ENCODE peak calls at places on chromosomes 6 and 20, in five cellular contexts. One of them, this sample, is unnamed.

GRCh38 chr6:124119591-124119990 is 315.9 kb downstream of the NKAIN2 start:
- DNase-seq in Calu3: no peak
- DNase-seq in left colon: no peak
- DNase-seq in GM13976: no peak
- DNase-seq in stimulated activated CD8-positive, alpha-beta memory T cell treated with anti-CD3 and anti-CD28 coated beads, Interleukin-2, amount 100 ng/mL, for 48 hours: no peak
- DNase-seq in this sample: no peak

GRCh38 chr6:126788961-126789365 is 329.5 kb upstream of the RSPO3 start:
- DNase-seq in Calu3: no peak
- DNase-seq in left colon: no peak
- DNase-seq in GM13976: no peak
- DNase-seq in stimulated activated CD8-positive, alpha-beta memory T cell treated with anti-CD3 and anti-CD28 coated beads, Interleukin-2, amount 100 ng/mL, for 48 hours: no peak
- DNase-seq in this sample: no peak

GRCh38 chr6:159800141-159800865 is at the start of gene PNLDC1:
- DNase-seq in Calu3: no peak
- DNase-seq in left colon: no peak
- DNase-seq in GM13976: no peak
- DNase-seq in stimulated activated CD8-positive, alpha-beta memory T cell treated with anti-CD3 and anti-CD28 coated beads, Interleukin-2, amount 100 ng/mL, for 48 hours: no peak
- DNase-seq in this sample: no peak

GRCh38 chr6:11601776-11602605 is 64.4 kb downstream of the TMEM170B start:
- DNase-seq in Calu3: peak
- DNase-seq in left colon: no peak
- DNase-seq in GM13976: no peak
- DNase-seq in stimulated activated CD8-positive, alpha-beta memory T cell treated with anti-CD3 and anti-CD28 coated beads, Interleukin-2, amount 100 ng/mL, for 48 hours: no peak
- DNase-seq in this sample: no peak

GRCh38 chr6:81565071-81565470 is 187.4 kb downstream of the TENT5A start:
- DNase-seq in Calu3: no peak
- DNase-seq in left colon: no peak
- DNase-seq in GM13976: no peak
- DNase-seq in stimulated activated CD8-positive, alpha-beta memory T cell treated with anti-CD3 and anti-CD28 coated beads, Interleukin-2, amount 100 ng/mL, for 48 hours: no peak
- DNase-seq in this sample: no peak

GRCh38 chr20:3204124-3204794 is at the start of gene DDRGK1:
- DNase-seq in Calu3: peak
- DNase-seq in left colon: peak
- DNase-seq in GM13976: peak
- DNase-seq in stimulated activated CD8-positive, alpha-beta memory T cell treated with anti-CD3 and anti-CD28 coated beads, Interleukin-2, amount 100 ng/mL, for 48 hours: peak
- DNase-seq in this sample: peak

GRCh38 chr6:106115231-106115630 is 29.1 kb downstream of the PRDM1 start:
- DNase-seq in Calu3: no peak
- DNase-seq in left colon: no peak
- DNase-seq in GM13976: no peak
- DNase-seq in stimulated activated CD8-positive, alpha-beta memory T cell treated with anti-CD3 and anti-CD28 coated beads, Interleukin-2, amount 100 ng/mL, for 48 hours: no peak
- DNase-seq in this sample: no peak

GRCh38 chr6:83057705-83058321 is 7.8 kb downstream of the UBE3D start:
- DNase-seq in Calu3: peak
- DNase-seq in left colon: no peak
- DNase-seq in GM13976: peak
- DNase-seq in stimulated activated CD8-positive, alpha-beta memory T cell treated with anti-CD3 and anti-CD28 coated beads, Interleukin-2, amount 100 ng/mL, for 48 hours: no peak
- DNase-seq in this sample: peak

GRCh38 chr6:20483902-20484497 is 50.3 kb upstream of the CDKAL1 start:
- DNase-seq in Calu3: no peak
- DNase-seq in left colon: no peak
- DNase-seq in GM13976: no peak
- DNase-seq in stimulated activated CD8-positive, alpha-beta memory T cell treated with anti-CD3 and anti-CD28 coated beads, Interleukin-2, amount 100 ng/mL, for 48 hours: no peak
- DNase-seq in this sample: peak

GRCh38 chr20:36728986-36729385 is 16.9 kb downstream of the NDRG3 start:
- DNase-seq in Calu3: peak
- DNase-seq in left colon: no peak
- DNase-seq in GM13976: peak
- DNase-seq in stimulated activated CD8-positive, alpha-beta memory T cell treated with anti-CD3 and anti-CD28 coated beads, Interleukin-2, amount 100 ng/mL, for 48 hours: no peak
- DNase-seq in this sample: peak

GRCh38 chr20:13325033-13325432 is 104.0 kb downstream of the ISM1 start:
- DNase-seq in Calu3: peak
- DNase-seq in left colon: no peak
- DNase-seq in GM13976: no peak
- DNase-seq in stimulated activated CD8-positive, alpha-beta memory T cell treated with anti-CD3 and anti-CD28 coated beads, Interleukin-2, amount 100 ng/mL, for 48 hours: no peak
- DNase-seq in this sample: no peak

GRCh38 chr20:38435555-38435939 is 419 bp upstream of the SNHG17 start:
- DNase-seq in Calu3: no peak
- DNase-seq in left colon: no peak
- DNase-seq in GM13976: no peak
- DNase-seq in stimulated activated CD8-positive, alpha-beta memory T cell treated with anti-CD3 and anti-CD28 coated beads, Interleukin-2, amount 100 ng/mL, for 48 hours: no peak
- DNase-seq in this sample: no peak

GRCh38 chr6:163999475-164000125 is 585.1 kb downstream of the QKI start:
- DNase-seq in Calu3: no peak
- DNase-seq in left colon: no peak
- DNase-seq in GM13976: no peak
- DNase-seq in stimulated activated CD8-positive, alpha-beta memory T cell treated with anti-CD3 and anti-CD28 coated beads, Interleukin-2, amount 100 ng/mL, for 48 hours: no peak
- DNase-seq in this sample: no peak

GRCh38 chr6:152571089-152571488 is 66.1 kb downstream of the SYNE1 start:
- DNase-seq in Calu3: no peak
- DNase-seq in left colon: no peak
- DNase-seq in GM13976: no peak
- DNase-seq in stimulated activated CD8-positive, alpha-beta memory T cell treated with anti-CD3 and anti-CD28 coated beads, Interleukin-2, amount 100 ng/mL, for 48 hours: no peak
- DNase-seq in this sample: no peak

GRCh38 chr6:52390361-52390727 is 28.4 kb downstream of the PAQR8 start:
- DNase-seq in Calu3: peak
- DNase-seq in left colon: no peak
- DNase-seq in GM13976: peak
- DNase-seq in stimulated activated CD8-positive, alpha-beta memory T cell treated with anti-CD3 and anti-CD28 coated beads, Interleukin-2, amount 100 ng/mL, for 48 hours: no peak
- DNase-seq in this sample: peak

GRCh38 chr6:149484733-149485700 is at the start of gene ZC3H12D:
- DNase-seq in Calu3: peak
- DNase-seq in left colon: peak
- DNase-seq in GM13976: peak
- DNase-seq in stimulated activated CD8-positive, alpha-beta memory T cell treated with anti-CD3 and anti-CD28 coated beads, Interleukin-2, amount 100 ng/mL, for 48 hours: peak
- DNase-seq in this sample: peak

GRCh38 chr6:10510592-10511367 is 10.4 kb upstream of the GCNT2 start:
- DNase-seq in Calu3: peak
- DNase-seq in left colon: peak
- DNase-seq in GM13976: peak
- DNase-seq in stimulated activated CD8-positive, alpha-beta memory T cell treated with anti-CD3 and anti-CD28 coated beads, Interleukin-2, amount 100 ng/mL, for 48 hours: no peak
- DNase-seq in this sample: peak

GRCh38 chr6:20202699-20203302 is 9.5 kb downstream of the MBOAT1 start:
- DNase-seq in Calu3: no peak
- DNase-seq in left colon: no peak
- DNase-seq in GM13976: no peak
- DNase-seq in stimulated activated CD8-positive, alpha-beta memory T cell treated with anti-CD3 and anti-CD28 coated beads, Interleukin-2, amount 100 ng/mL, for 48 hours: no peak
- DNase-seq in this sample: no peak

GRCh38 chr20:24060851-24061590 is 72.4 kb upstream of the GGTLC1 start:
- DNase-seq in Calu3: no peak
- DNase-seq in left colon: no peak
- DNase-seq in GM13976: no peak
- DNase-seq in stimulated activated CD8-positive, alpha-beta memory T cell treated with anti-CD3 and anti-CD28 coated beads, Interleukin-2, amount 100 ng/mL, for 48 hours: no peak
- DNase-seq in this sample: no peak

GRCh38 chr20:62651285-62652021 is 9.2 kb downstream of the SLCO4A1 start:
- DNase-seq in Calu3: no peak
- DNase-seq in left colon: peak
- DNase-seq in GM13976: peak
- DNase-seq in stimulated activated CD8-positive, alpha-beta memory T cell treated with anti-CD3 and anti-CD28 coated beads, Interleukin-2, amount 100 ng/mL, for 48 hours: peak
- DNase-seq in this sample: peak

GRCh38 chr6:149891259-149891658 is 6.7 kb downstream of the RAET1E start:
- DNase-seq in Calu3: no peak
- DNase-seq in left colon: no peak
- DNase-seq in GM13976: no peak
- DNase-seq in stimulated activated CD8-positive, alpha-beta memory T cell treated with anti-CD3 and anti-CD28 coated beads, Interleukin-2, amount 100 ng/mL, for 48 hours: no peak
- DNase-seq in this sample: no peak

GRCh38 chr6:108127826-108128225 is 38.0 kb upstream of the NR2E1 start:
- DNase-seq in Calu3: no peak
- DNase-seq in left colon: no peak
- DNase-seq in GM13976: no peak
- DNase-seq in stimulated activated CD8-positive, alpha-beta memory T cell treated with anti-CD3 and anti-CD28 coated beads, Interleukin-2, amount 100 ng/mL, for 48 hours: no peak
- DNase-seq in this sample: no peak

GRCh38 chr6:129645371-129646139 is 64.4 kb downstream of the ARHGAP18 start:
- DNase-seq in Calu3: no peak
- DNase-seq in left colon: no peak
- DNase-seq in GM13976: no peak
- DNase-seq in stimulated activated CD8-positive, alpha-beta memory T cell treated with anti-CD3 and anti-CD28 coated beads, Interleukin-2, amount 100 ng/mL, for 48 hours: no peak
- DNase-seq in this sample: no peak

GRCh38 chr6:107419747-107420146 is 39.6 kb downstream of the PDSS2 start:
- DNase-seq in Calu3: no peak
- DNase-seq in left colon: no peak
- DNase-seq in GM13976: no peak
- DNase-seq in stimulated activated CD8-positive, alpha-beta memory T cell treated with anti-CD3 and anti-CD28 coated beads, Interleukin-2, amount 100 ng/mL, for 48 hours: no peak
- DNase-seq in this sample: no peak

GRCh38 chr6:139583420-139583819 is 209.0 kb upstream of the CITED2 start:
- DNase-seq in Calu3: no peak
- DNase-seq in left colon: no peak
- DNase-seq in GM13976: no peak
- DNase-seq in stimulated activated CD8-positive, alpha-beta memory T cell treated with anti-CD3 and anti-CD28 coated beads, Interleukin-2, amount 100 ng/mL, for 48 hours: no peak
- DNase-seq in this sample: no peak

GRCh38 chr6:30227763-30228487 is 14.7 kb upstream of the TRIM26 start:
- DNase-seq in Calu3: no peak
- DNase-seq in left colon: no peak
- DNase-seq in GM13976: peak
- DNase-seq in stimulated activated CD8-positive, alpha-beta memory T cell treated with anti-CD3 and anti-CD28 coated beads, Interleukin-2, amount 100 ng/mL, for 48 hours: no peak
- DNase-seq in this sample: no peak

GRCh38 chr6:6686748-6687601 is 98.5 kb downstream of the LY86 start:
- DNase-seq in Calu3: peak
- DNase-seq in left colon: peak
- DNase-seq in GM13976: no peak
- DNase-seq in stimulated activated CD8-positive, alpha-beta memory T cell treated with anti-CD3 and anti-CD28 coated beads, Interleukin-2, amount 100 ng/mL, for 48 hours: peak
- DNase-seq in this sample: peak

GRCh38 chr6:156423075-156423474 is 354.1 kb upstream of the ARID1B start:
- DNase-seq in Calu3: no peak
- DNase-seq in left colon: no peak
- DNase-seq in GM13976: no peak
- DNase-seq in stimulated activated CD8-positive, alpha-beta memory T cell treated with anti-CD3 and anti-CD28 coated beads, Interleukin-2, amount 100 ng/mL, for 48 hours: no peak
- DNase-seq in this sample: no peak

GRCh38 chr6:16483315-16483875 is 245.0 kb downstream of the GMPR start:
- DNase-seq in Calu3: no peak
- DNase-seq in left colon: no peak
- DNase-seq in GM13976: no peak
- DNase-seq in stimulated activated CD8-positive, alpha-beta memory T cell treated with anti-CD3 and anti-CD28 coated beads, Interleukin-2, amount 100 ng/mL, for 48 hours: no peak
- DNase-seq in this sample: no peak

GRCh38 chr6:30748301-30748769 is 4.0 kb upstream of the IER3 start:
- DNase-seq in Calu3: peak
- DNase-seq in left colon: peak
- DNase-seq in GM13976: no peak
- DNase-seq in stimulated activated CD8-positive, alpha-beta memory T cell treated with anti-CD3 and anti-CD28 coated beads, Interleukin-2, amount 100 ng/mL, for 48 hours: no peak
- DNase-seq in this sample: no peak

GRCh38 chr20:61185181-61185580 is 66.9 kb upstream of the CDH4 start:
- DNase-seq in Calu3: no peak
- DNase-seq in left colon: no peak
- DNase-seq in GM13976: no peak
- DNase-seq in stimulated activated CD8-positive, alpha-beta memory T cell treated with anti-CD3 and anti-CD28 coated beads, Interleukin-2, amount 100 ng/mL, for 48 hours: no peak
- DNase-seq in this sample: no peak

GRCh38 chr20:40511478-40511877 is 177.6 kb downstream of the MAFB start:
- DNase-seq in Calu3: no peak
- DNase-seq in left colon: no peak
- DNase-seq in GM13976: no peak
- DNase-seq in stimulated activated CD8-positive, alpha-beta memory T cell treated with anti-CD3 and anti-CD28 coated beads, Interleukin-2, amount 100 ng/mL, for 48 hours: no peak
- DNase-seq in this sample: no peak

GRCh38 chr6:21219856-21220255 is 373.7 kb upstream of the SOX4 start:
- DNase-seq in Calu3: peak
- DNase-seq in left colon: no peak
- DNase-seq in GM13976: no peak
- DNase-seq in stimulated activated CD8-positive, alpha-beta memory T cell treated with anti-CD3 and anti-CD28 coated beads, Interleukin-2, amount 100 ng/mL, for 48 hours: no peak
- DNase-seq in this sample: no peak